ENCODE peak calls at places on chromosomes 5 and 9, in four cellular contexts. V is cardiac muscle cell, A is ovary, E is mesenchymal stem cell. J is an unnamed sample. For H3K27me3, the result is how much of the 10 kb centered on the place peaks cover.

GRCh38 chr5:56818409-56819026 is 3.2 kb downstream of the MAP3K1 start:
- DNase-seq in V (no peak), A (no peak), E (peak), J (no peak)

GRCh38 chr5:172939561-172939960 is 19.7 kb upstream of the RPL26L1 start:
- DNase-seq in V (peak), A (no peak), E (no peak), J (no peak)

GRCh38 chr9:127909839-127910273 is 7.0 kb downstream of the ST6GALNAC4 start:
- DNase-seq in V (no peak), A (peak), E (no peak), J (no peak)

GRCh38 chr5:126139773-126140172 is 283.4 kb upstream of the GRAMD2B start:
- DNase-seq in V (no peak), A (no peak), E (peak), J (no peak)

GRCh38 chr5:58838732-58839131 is 255.9 kb downstream of the RAB3C start:
- DNase-seq in V (no peak), A (no peak), E (no peak), J (no peak)

GRCh38 chr9:83937861-83938455 is 16.7 kb upstream of the KIF27 start:
- DNase-seq in V (peak), A (no peak), E (peak), J (peak)

GRCh38 chr5:34012791-34013190 is 4.9 kb upstream of the AMACR start:
- DNase-seq in V (no peak), A (peak), E (no peak), J (no peak)

GRCh38 chr5:66171349-66172344 is 27.5 kb downstream of the SREK1 start:
- DNase-seq in V (peak), A (peak), E (peak), J (peak)

GRCh38 chr5:170861855-170862766 is at the start of gene RANBP17:
- DNase-seq in V (peak), A (peak), E (peak), J (no peak)

GRCh38 chr9:134059661-134060395 is 8.0 kb downstream of the BRD3 start:
- DNase-seq in V (no peak), A (no peak), E (no peak), J (no peak)

GRCh38 chr9:93894691-93895079 is 60.5 kb downstream of the BARX1 start:
- DNase-seq in V (no peak), A (no peak), E (no peak), J (no peak)

GRCh38 chr9:4530375-4530774 is 40.1 kb downstream of the SLC1A1 start:
- DNase-seq in V (no peak), A (no peak), E (peak), J (no peak)

GRCh38 chr5:31346896-31347557 is 153.5 kb downstream of the CDH6 start:
- DNase-seq in V (no peak), A (no peak), E (no peak), J (no peak)

GRCh38 chr5:15544039-15544438 is 44.1 kb downstream of the FBXL7 start:
- DNase-seq in V (no peak), A (no peak), E (no peak), J (no peak)

GRCh38 chr5:176183321-176184074 is 54.7 kb upstream of the SIMC1 start:
- DNase-seq in V (no peak), A (peak), E (no peak), J (no peak)

GRCh38 chr5:160083501-160083900 is 35.7 kb downstream of the PWWP2A start:
- DNase-seq in V (no peak), A (no peak), E (peak), J (no peak)

GRCh38 chr5:94849821-94850736 is 231.6 kb downstream of the SLF1 start:
- DNase-seq in V (peak), A (no peak), E (peak), J (peak)

GRCh38 chr5:56319281-56320242 is 86.4 kb upstream of the ANKRD55 start:
- DNase-seq in V (no peak), A (no peak), E (peak), J (no peak)

GRCh38 chr5:150023136-150023535 is 22.6 kb downstream of the HMGXB3 start:
- DNase-seq in V (no peak), A (no peak), E (no peak), J (no peak)
- H3K4me3 ChIP-seq in V (no peak), A (no peak), E (no peak), J (no peak)

GRCh38 chr9:124412228-124412575 is 3.0 kb downstream of the PSMB7 start:
- DNase-seq in V (no peak), A (no peak), E (no peak), J (no peak)

GRCh38 chr9:124414612-124415011 is 630 bp downstream of the PSMB7 start:
- DNase-seq in V (no peak), A (no peak), E (no peak), J (no peak)

GRCh38 chr9:124409410-124409809 is 5.8 kb downstream of the PSMB7 start:
- DNase-seq in V (no peak), A (no peak), E (no peak), J (no peak)

GRCh38 chr9:124411514-124412227 is 3.6 kb downstream of the PSMB7 start:
- DNase-seq in V (no peak), A (no peak), E (peak), J (no peak)

DNA sequence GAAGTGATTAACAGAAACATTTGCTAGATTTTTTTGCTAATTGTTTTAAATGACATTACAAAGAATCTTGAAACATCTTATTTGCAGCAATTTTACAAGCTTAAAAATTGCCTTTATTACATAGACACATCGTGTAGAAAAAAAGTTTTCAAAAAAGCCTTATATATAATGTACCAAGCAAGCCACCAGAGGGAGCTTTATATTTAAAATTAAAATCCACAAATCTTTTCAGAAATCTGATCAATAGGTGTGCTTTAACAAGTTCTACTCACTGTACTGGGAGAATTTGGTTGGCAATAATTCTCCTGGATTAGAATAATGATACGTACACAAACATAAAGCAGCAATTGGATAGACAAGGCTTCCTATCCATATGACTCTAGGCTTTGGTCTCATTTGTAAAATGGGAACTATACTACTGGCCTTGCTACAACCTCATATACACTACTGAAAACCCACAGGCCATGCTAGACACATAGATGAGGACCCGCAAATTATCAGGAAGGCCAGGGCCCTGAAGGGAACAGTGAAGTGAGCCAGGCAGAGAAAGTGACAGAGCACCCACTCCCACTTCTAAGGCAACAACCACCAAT is 4.8 kb downstream of the PSMB7 start:
- DNase-seq in V (no peak), A (no peak), E (peak), J (no peak)
- H3K27ac ChIP-seq in V (no peak), A (no peak), E (no peak), J (no peak)

GRCh38 chr9:136277746-136278145 is 26.1 kb downstream of the CCDC187 start:
- DNase-seq in V (no peak), A (no peak), E (no peak), J (no peak)

GRCh38 chr9:136278221-136278620 is 25.7 kb downstream of the CCDC187 start:
- DNase-seq in V (no peak), A (no peak), E (no peak), J (no peak)

GRCh38 chr9:136278894-136279293 is 25.0 kb downstream of the CCDC187 start:
- DNase-seq in V (no peak), A (no peak), E (no peak), J (no peak)

GRCh38 chr9:136280535-136281315 is 23.2 kb downstream of the CCDC187 start:
- DNase-seq in V (no peak), A (no peak), E (no peak), J (no peak)

GRCh38 chr9:136279471-136279870 is 24.4 kb downstream of the CCDC187 start:
- DNase-seq in V (no peak), A (no peak), E (no peak), J (no peak)
- H3K27me3 ChIP-seq in V (under half), A (under half), E (under half), J (under half)

DNA sequence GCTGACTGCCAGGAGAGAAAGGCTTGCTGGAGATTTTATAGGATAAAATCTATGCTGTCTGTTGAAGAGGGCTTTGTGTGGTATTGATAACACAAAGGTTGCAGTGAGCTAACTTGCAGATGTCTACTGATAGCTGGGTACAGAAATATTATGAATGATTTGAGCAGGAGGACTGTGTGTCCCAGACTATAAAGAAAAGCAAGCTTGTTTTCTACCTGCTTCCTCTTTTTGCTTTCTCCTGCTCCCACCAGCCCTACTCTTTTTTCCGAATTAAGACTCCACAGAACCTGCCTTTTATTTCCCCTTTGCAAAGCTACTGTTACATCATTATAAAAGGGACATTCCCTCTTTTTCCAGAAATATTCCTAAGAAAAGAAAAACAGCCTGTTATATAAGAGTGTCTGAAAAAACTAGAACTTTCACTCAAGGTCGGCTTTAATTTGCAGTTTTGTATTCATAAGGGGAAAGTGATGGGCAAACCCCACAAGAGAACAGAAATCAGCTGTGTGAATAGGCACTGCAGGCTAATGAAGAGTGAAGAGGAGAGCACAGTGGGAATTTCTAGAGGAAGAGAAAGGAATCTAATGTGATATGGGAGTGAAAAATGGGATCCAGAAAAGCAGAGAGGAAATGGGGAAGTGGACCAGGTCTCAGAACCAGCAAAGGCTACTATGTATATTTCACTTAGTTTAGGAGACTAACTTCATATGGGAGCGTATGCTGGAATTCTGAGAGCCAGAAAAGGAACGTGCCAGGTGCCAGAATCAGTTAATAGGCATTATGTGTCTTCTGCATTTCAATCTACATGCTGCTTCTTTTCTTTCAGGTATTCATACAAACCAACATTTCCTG is 28.2 kb upstream of the IFNA14 start:
- DNase-seq in V (no peak), A (no peak), E (no peak), J (no peak)
- H3K4me3 ChIP-seq in V (no peak), A (no peak), E (no peak), J (no peak)

DNA sequence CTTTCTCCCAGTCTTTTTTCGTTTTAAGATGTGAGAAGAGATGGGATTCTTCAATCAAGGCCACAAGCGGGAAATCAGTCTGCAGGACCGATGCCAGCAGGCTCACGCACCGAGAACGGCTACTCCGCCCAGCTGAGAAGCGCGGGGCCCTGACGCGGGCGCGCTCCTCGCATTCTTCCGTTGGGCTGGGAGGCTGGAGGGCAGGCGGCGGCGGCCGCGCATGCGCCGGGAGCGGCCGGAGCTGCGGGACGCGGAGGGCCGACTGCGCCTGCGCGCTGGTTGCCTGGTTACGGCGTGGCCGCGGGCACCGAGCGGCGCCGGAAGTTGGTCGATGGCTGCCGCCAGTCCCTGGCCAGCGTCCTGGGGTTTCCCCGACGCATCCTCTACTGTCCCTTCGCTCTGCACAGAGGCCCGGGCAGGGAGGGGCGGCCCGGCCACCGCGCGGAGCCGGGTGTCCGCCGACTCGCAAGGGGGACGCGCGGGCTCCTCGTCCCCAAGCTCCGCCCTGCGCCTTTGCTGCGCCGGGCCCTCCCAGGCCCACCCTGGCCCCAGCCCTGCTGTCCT is 831 bp upstream of the SEC16A start:
- DNase-seq in V (peak), A (peak), E (peak), J (peak)
- H3K27ac ChIP-seq in V (peak), A (peak), E (peak), J (peak)

GRCh38 chr9:98921740-98922139 is 22.0 kb upstream of the COL15A1 start:
- DNase-seq in V (no peak), A (no peak), E (no peak), J (no peak)

GRCh38 chr9:98922721-98923435 is 20.8 kb upstream of the COL15A1 start:
- DNase-seq in V (no peak), A (no peak), E (peak), J (no peak)

GRCh38 chr9:98926016-98926415 is 17.7 kb upstream of the COL15A1 start:
- DNase-seq in V (no peak), A (no peak), E (no peak), J (no peak)

GRCh38 chr9:98924971-98925820 is 18.5 kb upstream of the COL15A1 start:
- DNase-seq in V (no peak), A (no peak), E (peak), J (no peak)

GRCh38 chr9:98923724-98924123 is 20.0 kb upstream of the COL15A1 start:
- DNase-seq in V (no peak), A (no peak), E (no peak), J (no peak)
- H3K27me3 ChIP-seq in V (under half), A (under half), E (under half), J (under half)

GRCh38 chr5:139272471-139273321 is 20.8 kb upstream of the MATR3 start:
- DNase-seq in V (no peak), A (no peak), E (peak), J (peak)
- H3K4me3 ChIP-seq in V (no peak), A (no peak), E (peak), J (peak)

GRCh38 chr9:112005939-112006338 is 109.3 kb downstream of the UGCG start:
- DNase-seq in V (no peak), A (no peak), E (no peak), J (no peak)

GRCh38 chr9:112009656-112010055 is 113.0 kb downstream of the UGCG start:
- DNase-seq in V (no peak), A (no peak), E (no peak), J (no peak)

GRCh38 chr9:112007575-112008240 is 111.1 kb downstream of the UGCG start:
- DNase-seq in V (no peak), A (no peak), E (peak), J (no peak)

GRCh38 chr9:112003538-112003937 is 106.9 kb downstream of the UGCG start:
- DNase-seq in V (no peak), A (no peak), E (no peak), J (no peak)

DNA sequence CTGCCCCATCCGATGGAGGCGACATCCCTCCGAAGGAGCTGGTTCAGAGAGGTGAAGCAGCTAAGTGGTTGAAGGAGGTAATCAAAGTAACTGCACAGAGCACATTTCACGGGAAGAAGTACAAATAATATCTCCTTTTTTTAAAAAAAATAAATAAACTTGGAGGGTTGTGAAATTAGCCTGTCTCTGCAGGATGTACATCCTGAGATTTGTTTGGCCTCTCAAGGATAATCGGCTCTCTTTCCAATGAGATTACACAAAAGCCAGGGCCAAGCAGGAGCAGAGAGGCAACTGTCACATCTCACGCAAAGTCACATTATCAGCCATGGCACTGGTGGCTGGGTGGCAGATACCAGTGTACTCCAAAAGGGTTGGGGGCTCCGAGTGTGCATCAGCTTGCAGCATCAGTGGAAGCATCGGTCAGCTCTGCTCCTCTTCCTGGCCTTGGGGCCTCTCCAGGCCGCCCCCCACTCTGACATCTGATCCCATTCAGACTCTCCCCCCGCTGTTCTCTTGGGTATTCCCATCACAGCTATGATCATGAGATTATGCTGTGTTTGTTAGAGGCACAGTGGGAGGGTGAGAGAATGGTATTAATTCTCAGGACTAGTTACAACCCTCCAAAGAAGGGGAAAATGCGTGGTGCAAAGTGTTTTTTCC is 109.9 kb downstream of the UGCG start:
- DNase-seq in V (no peak), A (no peak), E (peak), J (no peak)
- H3K27ac ChIP-seq in V (no peak), A (no peak), E (no peak), J (no peak)

GRCh38 chr5:159071382-159071781 is 28.3 kb downstream of the EBF1 start:
- DNase-seq in V (no peak), A (no peak), E (no peak), J (no peak)
- H3K27me3 ChIP-seq in V (under half), A (under half), E (under half), J (under half)

J was measured in CD4-positive, alpha-beta memory T cell.